ENCODE peak calls at places on chromosomes 3 and 15, in seven cellular contexts. G is body of pancreas, P is HCT116, I is upper lobe of left lung, Y is HepG2, L is GM12878, Z is right lobe of liver. V is an unnamed sample.

GRCh38 chr15:98868564-98868963 is 139.0 kb downstream of the PGPEP1L start:
- ATAC-seq in G (no peak), P (no peak), I (no peak), Y (no peak), L (no peak), Z (no peak), V (no peak)

GRCh38 chr15:94670436-94671034 is 439.2 kb downstream of the MCTP2 start:
- ATAC-seq in G (peak; percentile 71), P (peak; percentile 75), I (no peak), Y (no peak), L (peak; percentile 60), Z (peak; percentile 81), V (no peak)

GRCh38 chr15:90192961-90193786 is 8.0 kb upstream of the SEMA4B start:
- ATAC-seq in G (no peak), P (no peak), I (no peak), Y (no peak), L (no peak), Z (no peak), V (peak; percentile 83)

GRCh38 chr15:90305932-90306331 is 40.5 kb downstream of the NGRN start:
- ATAC-seq in G (no peak), P (no peak), I (no peak), Y (no peak), L (no peak), Z (no peak), V (no peak)

GRCh38 chr15:72341361-72341760 is 21.4 kb upstream of the CELF6 start:
- ATAC-seq in G (no peak), P (peak; percentile 75), I (no peak), Y (peak; percentile 61), L (no peak), Z (no peak), V (no peak)

GRCh38 chr3:158522737-158523136 is 48.3 kb upstream of the MLF1 start:
- ATAC-seq in G (no peak), P (no peak), I (no peak), Y (no peak), L (no peak), Z (no peak), V (no peak)

GRCh38 chr3:108620250-108620649 is 30.7 kb downstream of the DZIP3 start:
- ATAC-seq in G (no peak), P (no peak), I (no peak), Y (no peak), L (no peak), Z (peak; percentile 57), V (no peak)

GRCh38 chr15:98708191-98708590 is 59.9 kb downstream of the IGF1R start:
- ATAC-seq in G (no peak), P (no peak), I (no peak), Y (no peak), L (no peak), Z (no peak), V (no peak)

GRCh38 chr3:187165144-187165543 is 25.8 kb upstream of the RPL39L start:
- ATAC-seq in G (peak; percentile 56), P (peak; percentile 90), I (no peak), Y (peak; percentile 78), L (peak; percentile 76), Z (peak; percentile 86), V (no peak)

GRCh38 chr3:100553618-100554372 is 55.6 kb upstream of the ADGRG7 start:
- ATAC-seq in G (no peak), P (no peak), I (no peak), Y (no peak), L (no peak), Z (peak; percentile 79), V (no peak)

GRCh38 chr3:197456271-197457091 is 99.3 kb downstream of the BDH1 start:
- ATAC-seq in G (peak; percentile 93), P (peak; percentile 87), I (peak; percentile 85), Y (peak; percentile 72), L (peak; percentile 85), Z (peak; percentile 96), V (peak; percentile 97)
- TF ChIP-seq POLR2A in G (peak; percentile 55), P (peak; percentile 68), I (no peak), Y (peak; percentile 75), L (peak; percentile 79), Z (peak; percentile 77), V (no peak)

GRCh38 chr3:101677436-101678286 is 729 bp upstream of the ZBTB11 start:
- ATAC-seq in G (no peak), P (no peak), I (no peak), Y (peak; percentile 4), L (no peak), Z (no peak), V (no peak)

GRCh38 chr3:101676219-101676764 is 640 bp downstream of the ZBTB11 start:
- ATAC-seq in G (peak; percentile 85), P (peak; percentile 86), I (peak; percentile 98), Y (peak; percentile 90), L (peak; percentile 94), Z (peak; percentile 92), V (peak; percentile 93)

GRCh38 chr3:101674518-101674917 is 2.4 kb downstream of the ZBTB11 start:
- ATAC-seq in G (no peak), P (no peak), I (no peak), Y (no peak), L (no peak), Z (no peak), V (no peak)

GRCh38 chr3:101675709-101676218 is 1.2 kb downstream of the ZBTB11 start:
- ATAC-seq in G (no peak), P (no peak), I (no peak), Y (no peak), L (no peak), Z (no peak), V (no peak)

GRCh38 chr3:101676765-101677435 is at the start of gene ZBTB11:
- ATAC-seq in G (peak; percentile 92), P (peak; percentile 77), I (peak; percentile 97), Y (peak; percentile 81), L (peak; percentile 87), Z (peak; percentile 88), V (peak; percentile 95)
- TF ChIP-seq POLR2A in G (peak; percentile 90), P (no peak), I (peak; percentile 77), Y (peak; percentile 48), L (peak; percentile 78), Z (peak; percentile 73), V (peak; percentile 81)

GRCh38 chr3:170863768-170864167 is 6.2 kb downstream of the RPL22L1 start:
- ATAC-seq in G (no peak), P (no peak), I (no peak), Y (peak; percentile 3), L (no peak), Z (no peak), V (no peak)
- TF ChIP-seq POLR2A in G (no peak), P (no peak), I (no peak), Y (no peak), L (no peak), Z (no peak), V (no peak)

DNA sequence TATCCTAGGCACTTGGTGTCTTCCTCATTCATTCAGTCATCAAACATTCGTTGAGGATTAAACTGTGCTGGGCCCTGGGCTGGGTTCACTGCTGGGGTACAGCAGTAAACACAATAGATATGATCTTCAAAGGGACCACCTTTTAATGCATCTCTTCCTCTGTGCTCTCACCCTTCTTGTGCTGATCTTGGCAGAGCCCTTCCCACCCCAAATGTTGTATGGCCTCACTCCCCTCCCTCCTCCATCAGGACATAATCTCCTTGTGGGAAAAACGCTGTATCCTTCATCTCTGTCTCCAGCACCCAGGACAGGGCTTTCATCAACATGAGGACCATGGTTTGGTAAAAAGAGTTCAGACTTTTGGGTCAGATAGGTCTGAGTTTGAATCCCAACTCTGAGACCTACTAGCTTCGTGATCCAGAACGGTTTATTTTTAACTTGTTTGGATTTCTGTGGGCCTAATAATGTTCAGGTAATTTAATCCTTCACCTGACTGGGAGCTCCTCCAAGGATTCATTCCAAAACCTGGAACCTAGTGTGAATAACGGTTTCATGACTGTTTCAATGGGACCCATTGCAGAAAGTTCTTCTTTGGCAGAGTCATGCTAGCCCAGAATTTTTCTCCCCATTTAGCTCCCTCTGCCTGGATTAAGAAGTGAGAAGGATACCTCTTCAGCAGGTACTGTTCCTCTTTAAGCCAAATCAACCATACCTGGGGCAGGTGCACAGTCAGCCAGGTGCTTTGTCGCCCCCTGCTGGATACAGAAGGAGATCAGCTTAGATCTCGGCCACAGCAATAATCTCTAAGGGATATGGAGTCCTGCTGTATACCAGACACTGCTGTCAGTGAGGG is 5.2 kb upstream of the WNT7A start:
- ATAC-seq in G (peak; percentile 82), P (peak; percentile 86), I (peak; percentile 64), Y (peak; percentile 79), L (peak; percentile 93), Z (peak; percentile 81), V (no peak)
- TF ChIP-seq POLR2A in G (no peak), P (no peak), I (no peak), Y (no peak), L (no peak), Z (no peak), V (no peak)

DNA sequence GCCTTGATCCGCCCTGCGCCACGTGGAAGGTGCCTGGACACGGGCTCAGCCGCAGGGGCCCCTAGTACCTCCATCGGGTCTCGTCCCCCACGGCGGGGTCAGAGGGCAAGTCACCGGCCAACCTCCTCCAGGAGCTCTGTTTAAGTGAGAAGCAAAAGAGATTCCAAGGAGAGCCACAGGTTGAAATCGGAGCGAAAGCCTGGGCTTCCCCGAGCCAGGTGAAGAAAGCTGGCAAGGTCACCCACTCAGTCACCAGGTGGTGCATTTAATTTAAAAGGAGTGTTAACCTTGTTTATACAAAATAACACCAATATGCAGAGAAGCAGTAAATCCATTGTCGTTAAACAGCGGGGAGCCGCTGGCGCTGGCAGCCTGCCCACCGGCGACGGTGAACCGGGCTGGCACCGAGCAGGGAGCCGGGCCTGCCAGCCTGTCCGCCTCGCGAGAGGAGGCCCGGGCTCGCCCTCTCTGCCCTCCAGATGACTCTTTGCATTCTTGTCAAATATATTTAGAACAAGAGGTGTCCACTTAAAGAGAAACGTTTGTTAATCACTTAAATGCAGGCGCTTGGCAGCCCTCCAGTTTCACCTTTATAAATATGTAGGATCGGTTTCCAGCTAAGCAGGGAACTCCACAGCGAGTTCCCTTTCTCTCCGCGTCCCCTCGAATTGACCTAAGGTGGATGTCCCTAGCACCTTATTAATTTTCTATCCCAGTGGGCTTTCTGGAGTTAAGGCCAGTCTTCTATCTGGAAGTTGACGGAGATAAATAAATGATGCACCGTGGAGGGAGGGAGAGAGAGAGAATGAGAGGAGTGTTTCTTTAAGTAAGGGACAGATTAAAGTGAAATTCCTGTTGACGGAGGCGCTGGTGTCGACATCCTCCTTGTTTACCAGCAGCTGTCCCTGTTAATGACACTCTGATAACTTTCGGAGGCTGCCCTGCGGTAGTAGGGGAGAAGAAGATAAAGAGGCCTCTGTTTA is 277.2 kb upstream of the NR2F2 start:
- ATAC-seq in G (peak; percentile 73), P (peak; percentile 80), I (peak; percentile 61), Y (peak; percentile 88), L (peak; percentile 25), Z (peak; percentile 89), V (peak; percentile 51)
- TF ChIP-seq POLR2A in G (no peak), P (no peak), I (no peak), Y (no peak), L (no peak), Z (no peak), V (no peak)

GRCh38 chr3:9731206-9732079 is at the start of gene BRPF1:
- ATAC-seq in G (peak; percentile 98), P (peak; percentile 96), I (peak; percentile 100), Y (peak; percentile 95), L (peak; percentile 97), Z (peak; percentile 98), V (peak; percentile 98)
- TF ChIP-seq POLR2A in G (peak; percentile 54), P (peak; percentile 53), I (peak; percentile 58), Y (peak; percentile 55), L (peak; percentile 92), Z (peak; percentile 41), V (peak; percentile 66)

GRCh38 chr3:52533623-52534280 is at the start of gene NT5DC2:
- ATAC-seq in G (peak; percentile 31), P (peak; percentile 60), I (no peak), Y (peak; percentile 16), L (peak; percentile 51), Z (peak; percentile 8), V (peak; percentile 68)
- TF ChIP-seq POLR2A in G (peak; percentile 10), P (peak; percentile 28), I (no peak), Y (peak; percentile 36), L (peak; percentile 21), Z (no peak), V (no peak)